ENCODE peak calls at places on chromosomes 13 and 19, in six cellular contexts. D is MCF 10A, L is Peyer's patch, U is fibroblast of the aortic adventitia, Y is kidney epithelial cell, E is HL-60. Z is an unnamed sample.

GRCh38 chr13:97125051-97125809 is 96.9 kb upstream of the MBNL2 start:
- DNase-seq in L (no peak), Y (peak), E (no peak), U (peak), D (peak), Z (peak)

GRCh38 chr13:79867248-79867647 is 386.3 kb downstream of the NDFIP2 start:
- DNase-seq in U (no peak), L (no peak), Y (no peak), E (peak), D (no peak), Z (no peak)

GRCh38 chr19:42143341-42144234 is 11.3 kb upstream of the POU2F2 start:
- DNase-seq in Y (no peak), D (peak), E (no peak), U (peak), L (no peak), Z (no peak)

GRCh38 chr19:52585101-52585500 is 15.0 kb downstream of the ZNF701 start:
- DNase-seq in D (no peak), E (no peak), Y (no peak), L (no peak), U (no peak), Z (no peak)

GRCh38 chr19:50861025-50861424 is 6.3 kb downstream of the KLK3 start:
- DNase-seq in E (no peak), L (no peak), D (peak), Y (no peak), U (no peak), Z (no peak)

GRCh38 chr19:29886535-29886934 is 55.5 kb upstream of the URI1 start:
- DNase-seq in E (no peak), Y (no peak), D (no peak), L (no peak), U (no peak), Z (no peak)

GRCh38 chr19:53333071-53333465 is 481 bp upstream of the ZNF845 start:
- DNase-seq in L (peak), U (no peak), Y (no peak), D (no peak), E (peak), Z (no peak)

GRCh38 chr13:114011226-114011625 is 37.4 kb upstream of the C13orf46 start:
- DNase-seq in Y (no peak), U (no peak), L (no peak), E (no peak), D (no peak), Z (no peak)

GRCh38 chr13:25943081-25943480 is 108.7 kb downstream of the SHISA2 start:
- DNase-seq in D (no peak), E (peak), L (no peak), Y (no peak), U (no peak), Z (no peak)

GRCh38 chr13:59782696-59783095 is 381.0 kb downstream of the DIAPH3 start:
- DNase-seq in D (no peak), L (no peak), U (no peak), Y (no peak), E (no peak), Z (no peak)

GRCh38 chr13:107964356-107964755 is 251.0 kb downstream of the LIG4 start:
- DNase-seq in Y (no peak), L (no peak), E (no peak), U (no peak), D (no peak), Z (no peak)

GRCh38 chr19:2387367-2388288 is 27.6 kb downstream of the TMPRSS9 start:
- DNase-seq in D (no peak), L (no peak), E (no peak), U (no peak), Y (no peak), Z (no peak)

GRCh38 chr13:112587359-112587766 is 590 bp downstream of the TUBGCP3 start:
- DNase-seq in L (peak), Y (peak), U (peak), E (peak), D (peak), Z (peak)

GRCh38 chr19:49613374-49613773 is 22.4 kb downstream of the PRR12 start:
- DNase-seq in Y (no peak), U (peak), E (no peak), L (no peak), D (peak), Z (peak)

GRCh38 chr13:50512602-50513527 is 330.6 kb downstream of the DLEU7 start:
- DNase-seq in E (peak), L (peak), U (peak), Y (no peak), D (no peak), Z (no peak)

GRCh38 chr13:30499338-30499737 is 33.6 kb upstream of the HMGB1 start:
- DNase-seq in Y (no peak), D (no peak), E (no peak), U (no peak), L (no peak), Z (no peak)

GRCh38 chr13:104015646-104016396 is 949.6 kb upstream of the SLC10A2 start:
- DNase-seq in U (peak), D (no peak), Y (no peak), L (no peak), E (no peak), Z (no peak)

GRCh38 chr13:40764587-40765403 is 6.2 kb downstream of the MRPS31 start:
- DNase-seq in Y (no peak), U (peak), D (no peak), L (no peak), E (no peak), Z (no peak)

GRCh38 chr19:3066482-3067049 is 4.3 kb upstream of the TLE5 start:
- DNase-seq in Y (no peak), D (no peak), E (no peak), L (no peak), U (no peak), Z (no peak)

GRCh38 chr13:79904581-79904980 is 423.6 kb downstream of the NDFIP2 start:
- DNase-seq in Y (peak), E (no peak), D (no peak), U (no peak), L (no peak), Z (no peak)

GRCh38 chr13:49711218-49711863 is 20.1 kb upstream of the EBPL start:
- DNase-seq in D (peak), U (peak), E (no peak), Y (no peak), L (no peak), Z (peak)

GRCh38 chr13:45119469-45119989 is 781 bp upstream of the GTF2F2 start:
- DNase-seq in U (peak), E (peak), Y (no peak), D (no peak), L (peak), Z (no peak)

GRCh38 chr13:25660996-25661395 is 289.2 kb downstream of the ATP8A2 start:
- DNase-seq in D (no peak), E (no peak), U (no peak), L (no peak), Y (no peak), Z (no peak)

GRCh38 chr13:101474419-101474957 is 22.0 kb downstream of the ITGBL1 start:
- DNase-seq in U (peak), D (peak), E (no peak), Y (peak), L (no peak), Z (peak)

GRCh38 chr13:98653471-98653985 is 76.6 kb upstream of the STK24 start:
- DNase-seq in D (peak), L (peak), Y (peak), U (peak), E (peak), Z (peak)

GRCh38 chr19:14560776-14561108 is 11.1 kb downstream of the NDUFB7 start:
- DNase-seq in E (no peak), D (no peak), L (no peak), Y (no peak), U (no peak), Z (no peak)

GRCh38 chr13:53631511-53631910 is 602.9 kb downstream of the OLFM4 start:
- DNase-seq in L (no peak), D (no peak), Y (no peak), E (no peak), U (no peak), Z (no peak)

GRCh38 chr13:109088101-109088500 is 458.7 kb downstream of the MYO16 start:
- DNase-seq in Y (no peak), L (no peak), D (peak), U (no peak), E (no peak), Z (no peak)

GRCh38 chr13:99996177-99996705 is 14.7 kb downstream of the ZIC2 start:
- DNase-seq in D (no peak), Y (no peak), U (no peak), L (no peak), E (no peak), Z (no peak)

GRCh38 chr19:38162094-38162493 is 61.9 kb downstream of the DPF1 start:
- DNase-seq in L (no peak), Y (no peak), U (no peak), D (peak), E (no peak), Z (no peak)

GRCh38 chr19:15252398-15253018 is 20.3 kb upstream of the EPHX3 start:
- DNase-seq in L (no peak), U (peak), D (peak), E (peak), Y (no peak), Z (peak)

GRCh38 chr19:15640294-15640903 is at the start of gene CYP4F3:
- DNase-seq in U (no peak), D (peak), L (no peak), Y (no peak), E (peak), Z (no peak)

GRCh38 chr13:30020726-30021312 is 170.4 kb upstream of the UBL3 start:
- DNase-seq in E (no peak), D (peak), U (peak), Y (no peak), L (no peak), Z (peak)

GRCh38 chr13:31595568-31595967 is 143.8 kb upstream of the RXFP2 start:
- DNase-seq in E (no peak), U (peak), Y (no peak), D (no peak), L (no peak), Z (no peak)

GRCh38 chr19:17214531-17215124 is 529 bp upstream of the USE1 start:
- DNase-seq in D (no peak), U (no peak), E (no peak), L (no peak), Y (no peak), Z (no peak)

GRCh38 chr13:42017264-42017663 is 31.2 kb upstream of the DGKH start:
- DNase-seq in L (no peak), E (no peak), Y (no peak), D (no peak), U (no peak), Z (no peak)

DNA sequence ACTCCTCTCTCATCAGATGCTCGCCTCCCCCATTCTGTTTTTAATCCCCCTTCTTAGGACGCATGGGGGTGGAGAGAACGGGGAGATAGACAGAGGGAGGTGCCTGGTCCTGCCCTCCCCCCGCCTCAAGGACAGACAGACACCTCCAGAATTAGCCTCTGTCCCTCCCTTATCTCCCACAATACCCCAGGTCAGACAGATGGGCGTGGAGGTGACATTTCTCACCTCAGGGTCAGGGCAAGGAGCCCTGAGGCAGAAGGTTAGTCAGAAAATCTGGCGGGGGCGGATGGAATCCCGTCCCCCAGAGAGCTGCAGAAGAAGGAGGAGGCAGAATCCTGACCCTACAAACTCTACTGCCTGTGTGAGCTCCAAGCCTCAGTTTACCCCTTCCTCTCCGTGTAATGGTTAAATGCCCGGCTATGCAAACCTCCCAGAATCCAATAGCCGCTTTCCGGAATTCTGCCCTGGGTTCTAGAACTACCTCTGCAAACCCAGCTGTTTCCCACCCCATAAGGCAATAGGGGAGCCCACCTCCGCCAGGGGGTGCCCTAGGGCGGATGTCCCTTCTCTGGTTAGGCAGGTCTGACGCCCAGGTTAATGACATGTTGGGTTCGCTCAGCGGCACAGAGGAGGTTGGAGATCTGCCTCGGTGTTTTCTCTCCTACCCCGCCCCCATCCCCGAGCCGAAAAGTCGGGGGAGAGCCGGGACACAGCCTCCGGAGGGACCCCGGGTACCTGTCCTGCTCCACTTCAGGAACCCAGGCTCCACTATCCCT is 900 bp downstream of the PPP1R13L start:
- DNase-seq in L (peak), E (peak), D (peak), U (no peak), Y (no peak), Z (no peak)
- TF ChIP-seq CTCF in L (no peak), E (no peak), D (peak), U (peak), Y (peak), Z (peak)

GRCh38 chr19:12828494-12828893 is 5.9 kb downstream of the RTBDN start:
- DNase-seq in U (no peak), E (peak), Y (no peak), D (peak), L (no peak), Z (no peak)

GRCh38 chr19:12821761-12822160 is 12.6 kb downstream of the RTBDN start:
- DNase-seq in Y (no peak), E (no peak), U (no peak), D (no peak), L (no peak), Z (no peak)

DNA sequence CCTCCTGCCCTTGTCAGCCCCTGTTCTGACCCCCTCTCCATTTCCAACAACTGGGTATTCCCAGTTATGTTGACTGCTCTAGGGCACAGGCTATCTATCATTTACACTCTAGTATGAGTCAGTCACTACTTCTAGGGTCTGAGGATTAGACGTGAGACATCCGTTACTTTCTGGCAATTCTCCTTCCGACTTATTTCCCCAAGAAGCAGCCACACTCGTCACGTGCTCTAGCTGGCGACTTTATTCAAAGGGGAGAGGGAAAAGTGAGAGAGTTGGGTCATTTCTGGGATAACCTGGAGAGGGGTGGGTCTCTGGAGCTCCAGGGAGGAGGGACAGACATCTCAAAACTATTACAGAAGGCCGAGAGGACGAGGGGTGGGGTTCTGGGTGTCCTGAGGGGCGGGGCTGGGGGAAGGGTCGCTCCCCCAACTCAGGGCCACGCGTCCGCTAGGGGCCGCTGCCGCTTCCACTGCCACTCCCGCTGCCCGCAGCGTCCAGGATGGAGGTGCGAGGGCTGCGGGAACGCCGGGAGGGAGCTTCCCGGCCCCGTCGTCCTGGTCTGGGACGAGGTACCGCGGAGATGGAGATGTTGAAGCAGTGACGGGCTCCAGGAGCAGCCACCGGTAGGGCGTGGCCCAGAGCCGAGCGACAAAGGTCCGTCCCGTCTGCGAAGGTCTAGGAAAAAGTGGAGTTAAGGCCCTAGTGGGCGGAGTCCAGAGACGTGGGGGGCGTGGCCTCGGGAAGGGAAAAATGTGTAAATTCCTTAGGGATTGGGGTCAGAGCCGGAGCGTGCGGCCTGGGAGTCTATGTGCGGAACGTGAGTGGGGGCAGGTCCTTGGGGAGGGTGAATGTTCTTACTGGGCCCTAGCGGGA is 8.9 kb downstream of the RTBDN start:
- DNase-seq in Y (no peak), L (no peak), E (no peak), U (no peak), D (no peak), Z (no peak)
- TF ChIP-seq CTCF in Y (peak), L (no peak), E (no peak), U (peak), D (no peak), Z (peak)

GRCh38 chr13:21117104-21117809 is 55.9 kb upstream of the LATS2 start:
- DNase-seq in Y (no peak), U (no peak), L (no peak), D (no peak), E (no peak), Z (no peak)
- TF ChIP-seq CTCF in Y (no peak), U (no peak), L (no peak), D (no peak), E (no peak), Z (no peak)

DNA sequence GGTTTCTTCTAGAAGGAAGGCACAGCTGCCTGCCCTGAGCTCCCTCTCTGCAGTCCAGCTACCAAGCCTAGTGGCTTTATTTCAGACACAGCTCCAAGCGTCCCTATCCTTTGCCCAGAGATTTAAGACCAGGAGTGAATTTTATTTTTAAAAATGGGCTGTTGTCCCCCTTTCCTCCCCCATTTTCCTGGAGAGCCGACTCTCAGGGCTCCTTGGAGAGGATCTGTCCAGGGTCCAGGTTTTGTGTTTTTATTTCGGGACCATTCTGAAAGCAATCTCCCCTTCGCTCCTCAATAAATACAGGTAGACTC is 4.4 kb downstream of the SERTAD1 start:
- DNase-seq in E (no peak), D (no peak), Y (no peak), U (no peak), L (no peak), Z (no peak)
- TF ChIP-seq CTCF in E (no peak), D (no peak), Y (no peak), U (no peak), L (no peak), Z (no peak)

DNA sequence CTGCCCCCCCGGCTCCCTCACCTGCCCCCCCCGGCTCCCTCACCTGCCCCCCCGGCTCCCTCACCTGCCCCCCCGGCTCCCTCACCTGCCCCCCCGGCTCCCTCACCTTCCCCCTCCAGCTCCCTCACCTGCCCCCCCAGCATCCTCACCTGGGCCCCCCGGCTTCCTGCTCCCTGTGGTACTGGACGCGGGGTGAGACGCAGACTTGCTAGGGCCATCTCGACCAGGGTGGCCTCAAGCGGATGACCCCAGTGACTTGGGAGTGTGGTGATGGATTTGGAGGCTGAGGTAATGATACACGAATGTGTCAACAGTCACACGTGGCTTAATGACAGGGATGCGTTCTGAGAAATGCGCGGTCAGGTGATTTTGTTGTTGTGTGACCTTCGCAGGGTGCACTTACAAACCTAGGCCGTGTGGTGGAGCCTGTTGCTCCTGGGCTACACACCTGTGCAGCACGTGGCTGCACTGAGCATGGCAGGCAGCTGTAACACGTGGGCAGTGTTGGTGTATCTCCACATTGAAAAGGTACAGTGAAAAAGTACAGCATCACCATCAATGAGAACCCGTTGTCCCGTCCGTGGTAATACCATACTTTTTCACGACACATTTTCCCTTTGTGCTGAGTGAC is 197.8 kb downstream of the TEX29 start:
- DNase-seq in E (no peak), D (no peak), Y (no peak), L (no peak), U (no peak), Z (no peak)
- TF ChIP-seq CTCF in E (no peak), D (no peak), Y (no peak), L (no peak), U (no peak), Z (no peak)

DNA sequence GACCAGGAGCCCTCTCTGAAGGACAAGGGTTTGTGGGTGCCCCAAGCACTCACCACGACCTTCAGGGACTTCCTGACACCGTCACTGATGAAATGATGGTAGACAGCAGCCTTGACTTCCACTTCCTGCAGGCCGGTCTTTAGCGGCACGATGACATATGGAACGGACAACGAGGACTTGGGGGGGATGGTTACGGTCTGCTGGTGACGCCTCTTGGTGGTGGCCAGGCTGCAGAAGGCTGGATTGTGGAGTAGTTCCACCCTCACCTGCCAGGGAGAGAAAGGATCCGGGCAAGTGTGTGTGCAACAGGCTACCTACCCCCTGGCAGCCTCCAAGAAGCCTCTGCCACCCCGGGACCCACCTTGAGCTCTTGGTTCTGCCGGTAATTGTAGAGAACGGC is 23.2 kb downstream of the C3 start:
- DNase-seq in U (no peak), L (no peak), E (no peak), D (no peak), Y (no peak), Z (no peak)
- TF ChIP-seq CTCF in U (no peak), L (no peak), E (no peak), D (no peak), Y (no peak), Z (no peak)

GRCh38 chr19:33022472-33023116 is 42.1 kb downstream of the RHPN2 start:
- DNase-seq in L (no peak), D (no peak), E (no peak), U (no peak), Y (no peak), Z (no peak)
- TF ChIP-seq CTCF in L (no peak), D (no peak), E (no peak), U (no peak), Y (peak), Z (peak)

DNA sequence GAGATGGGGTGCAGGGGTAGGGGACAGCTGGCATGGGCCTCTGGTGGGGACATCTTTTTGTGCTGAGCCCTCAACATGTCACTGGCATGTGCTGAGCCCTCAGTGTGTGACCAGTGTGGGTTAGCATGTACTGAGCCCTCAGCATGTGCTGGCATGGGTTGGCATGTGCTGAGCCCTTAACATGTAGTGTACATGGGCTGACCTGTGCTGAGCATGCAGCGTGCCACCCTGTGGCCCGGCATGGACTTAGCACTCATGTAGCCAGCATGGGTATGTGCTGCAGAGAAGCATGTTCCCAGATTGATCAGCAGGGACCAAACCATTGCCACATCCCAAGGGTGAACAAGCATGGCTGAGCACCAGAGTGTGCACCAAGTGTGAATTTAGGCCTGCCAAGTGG is 11.5 kb downstream of the HIPK4 start:
- DNase-seq in D (no peak), Y (no peak), L (no peak), E (no peak), U (no peak), Z (no peak)
- TF ChIP-seq CTCF in D (no peak), Y (no peak), L (no peak), E (no peak), U (no peak), Z (no peak)

Z was measured in HFFc6.